ENCODE peak calls at places on chromosomes 4 and X, in five cellular contexts. L, N, D, R and F are unnamed samples.

GRCh38 chr4:139609647-139610046 is 53.6 kb upstream of the SETD7 start:
- DNase-seq in L (no peak), N (no peak), D (no peak), R (no peak), F (no peak)

GRCh38 chrX:98516120-98516519 is 1632.4 kb downstream of the RPA4 start:
- DNase-seq in L (no peak), N (no peak), D (no peak), R (no peak), F (no peak)

GRCh38 chr4:20698382-20698781 is 1.9 kb upstream of the PACRGL start:
- DNase-seq in L (no peak), N (no peak), D (no peak), R (no peak), F (no peak)

GRCh38 chr4:122681568-122681967 is 50.9 kb upstream of the BBS12 start:
- DNase-seq in L (no peak), N (no peak), D (no peak), R (no peak), F (no peak)

GRCh38 chr4:78322032-78322431 is 229.5 kb upstream of the ANXA3 start:
- DNase-seq in L (no peak), N (no peak), D (no peak), R (no peak), F (no peak)

GRCh38 chr4:1599491-1600210 is 84.5 kb downstream of the FAM53A start:
- DNase-seq in L (no peak), N (peak; percentile 52), D (no peak), R (no peak), F (no peak)

GRCh38 chr4:4780634-4781287 is 78.7 kb upstream of the MSX1 start:
- DNase-seq in L (no peak), N (no peak), D (no peak), R (no peak), F (no peak)

GRCh38 chr4:4985844-4986243 is 33.4 kb downstream of the CYTL1 start:
- DNase-seq in L (no peak), N (no peak), D (no peak), R (no peak), F (peak; percentile 47)

GRCh38 chr4:100311181-100311580 is 120.9 kb upstream of the DDIT4L start:
- DNase-seq in L (no peak), N (no peak), D (no peak), R (peak; percentile 9), F (no peak)

GRCh38 chr4:7206856-7207567 is 14.7 kb downstream of the SORCS2 start:
- DNase-seq in L (peak; percentile 51), N (peak; percentile 95), D (no peak), R (peak; percentile 47), F (peak; percentile 56)

GRCh38 chr4:1208970-1209704 is 36.8 kb upstream of the SPON2 start:
- DNase-seq in L (no peak), N (peak; percentile 73), D (no peak), R (no peak), F (no peak)

GRCh38 chrX:13091111-13091765 is 46.8 kb upstream of the FAM9C start:
- DNase-seq in L (no peak), N (no peak), D (no peak), R (no peak), F (no peak)

GRCh38 chr4:151356510-151356909 is 31.1 kb upstream of the SH3D19 start:
- DNase-seq in L (no peak), N (no peak), D (no peak), R (no peak), F (no peak)

GRCh38 chr4:35465096-35465495 is 779.2 kb downstream of the ARAP2 start:
- DNase-seq in L (no peak), N (no peak), D (no peak), R (no peak), F (no peak)

GRCh38 chrX:131783555-131784338 is 239.4 kb upstream of the STK26 start:
- DNase-seq in L (no peak), N (peak; percentile 90), D (no peak), R (peak; percentile 55), F (no peak)

GRCh38 chr4:150323551-150324325 is 245.5 kb downstream of the DCLK2 start:
- DNase-seq in L (no peak), N (no peak), D (no peak), R (no peak), F (no peak)

GRCh38 chr4:99828477-99828876 is 11.8 kb downstream of the DAPP1 start:
- DNase-seq in L (no peak), N (no peak), D (no peak), R (no peak), F (no peak)

GRCh38 chr4:83964996-83965541 is 429.2 kb downstream of the GPAT3 start:
- DNase-seq in L (peak; percentile 20), N (no peak), D (no peak), R (no peak), F (peak; percentile 18)

GRCh38 chrX:134194915-134195314 is 42.1 kb upstream of the CCDC160 start:
- DNase-seq in L (no peak), N (no peak), D (no peak), R (no peak), F (no peak)

GRCh38 chr4:24203896-24204295 is 314.0 kb upstream of the PPARGC1A start:
- DNase-seq in L (no peak), N (no peak), D (no peak), R (no peak), F (no peak)